ENCODE peak calls at places on chromosome 13, in four cellular contexts. J is kidney epithelial cell, U is heart left ventricle, L is activated T-helper 1 cell treated with Interleukin-2 at 50 U/mL for 16 hours. N is an unnamed sample.

GRCh38 chr13:31236211-31236786 is 36.5 kb downstream of the B3GLCT start:
- DNase-seq in J (peak), U (no peak), L (no peak), N (peak)

GRCh38 chr13:43985437-43986051 is 105.8 kb downstream of the LACC1 start:
- DNase-seq in J (no peak), U (no peak), L (no peak), N (no peak)

GRCh38 chr13:27978301-27978968 is 9.3 kb upstream of the CDX2 start:
- DNase-seq in J (no peak), U (no peak), L (no peak), N (no peak)

GRCh38 chr13:113083402-113084061 is 22.1 kb upstream of the F7 start:
- DNase-seq in J (no peak), U (peak), L (no peak), N (peak)

GRCh38 chr13:76823969-76824368 is 62.2 kb downstream of the KCTD12 start:
- DNase-seq in J (no peak), U (no peak), L (no peak), N (no peak)

GRCh38 chr13:52447354-52447753 is 3.1 kb downstream of the VPS36 start:
- DNase-seq in J (no peak), U (no peak), L (no peak), N (no peak)

GRCh38 chr13:55792544-55793178 is 1348.1 kb upstream of the PRR20A start:
- DNase-seq in J (no peak), U (no peak), L (no peak), N (no peak)

GRCh38 chr13:40982772-40983171 is 36.3 kb downstream of the ELF1 start:
- DNase-seq in J (no peak), U (no peak), L (no peak), N (peak)

GRCh38 chr13:81089758-81090157 is 748.8 kb upstream of the SPRY2 start:
- DNase-seq in J (peak), U (no peak), L (no peak), N (no peak)

GRCh38 chr13:94272038-94272437 is 207.4 kb downstream of the DCT start:
- DNase-seq in J (peak), U (no peak), L (no peak), N (no peak)

GRCh38 chr13:60334310-60334709 is 62.7 kb upstream of the TDRD3 start:
- DNase-seq in J (no peak), U (no peak), L (no peak), N (no peak)